ENCODE peak calls at places on chromosomes 6 and 20, in eight cellular contexts. E is A673, Y is COR-L47, W is WERI-Rb-1, H is AG20443, C is aorta, B is mucosa of descending colon, F is astrocyte of the spinal cord. N is an unnamed sample.

GRCh38 chr6:7204726-7205125 is 97.0 kb downstream of the RREB1 start:
- DNase-seq in H (peak), Y (no peak), F (no peak), W (no peak), B (no peak), C (no peak), E (no peak), N (no peak)

GRCh38 chr6:436308-437041 is 44.9 kb downstream of the IRF4 start:
- DNase-seq in H (peak), E (no peak), B (no peak), C (no peak), Y (no peak), W (no peak), F (peak), N (no peak)

GRCh38 chr6:106444777-106445507 is 84.4 kb downstream of the CRYBG1 start:
- DNase-seq in E (peak), H (peak), F (peak), Y (peak), B (no peak), W (peak), C (no peak), N (peak)

GRCh38 chr6:67914419-67914818 is 720.7 kb upstream of the ADGRB3 start:
- DNase-seq in Y (no peak), F (no peak), B (no peak), C (no peak), H (no peak), W (no peak), E (no peak), N (no peak)

GRCh38 chr6:148682990-148683389 is 63.8 kb upstream of the UST start:
- DNase-seq in H (no peak), E (no peak), C (no peak), F (no peak), B (no peak), W (no peak), Y (no peak), N (no peak)

GRCh38 chr6:21596379-21597242 is 3.1 kb downstream of the SOX4 start:
- DNase-seq in H (peak), F (peak), C (peak), B (peak), Y (peak), E (peak), W (peak), N (peak)

GRCh38 chr6:109877028-109877726 is 100.9 kb upstream of the GPR6 start:
- DNase-seq in W (no peak), Y (no peak), F (no peak), H (no peak), B (no peak), C (no peak), E (no peak), N (no peak)

GRCh38 chr6:10429638-10430427 is 15.0 kb upstream of the TFAP2A start:
- DNase-seq in E (peak), Y (peak), W (peak), C (no peak), F (no peak), H (peak), B (no peak), N (peak)

GRCh38 chr6:13427346-13427745 is 60.1 kb downstream of the GFOD1 start:
- DNase-seq in C (no peak), Y (no peak), W (no peak), B (no peak), H (no peak), F (no peak), E (no peak), N (no peak)

GRCh38 chr6:110874880-110875547 is 429 bp downstream of the AMD1 start:
- DNase-seq in C (peak), Y (no peak), B (peak), F (no peak), W (peak), H (peak), E (peak), N (peak)

GRCh38 chr6:72290620-72291019 is 331.2 kb upstream of the KCNQ5 start:
- DNase-seq in F (no peak), Y (no peak), C (no peak), W (no peak), E (no peak), H (no peak), B (no peak), N (no peak)

GRCh38 chr20:34797012-34797720 is 28.3 kb downstream of the NCOA6 start:
- DNase-seq in F (no peak), C (no peak), E (no peak), H (no peak), B (no peak), Y (no peak), W (no peak), N (no peak)

GRCh38 chr20:37728635-37728983 is 34.8 kb downstream of the CTNNBL1 start:
- DNase-seq in B (no peak), E (no peak), W (no peak), H (no peak), F (no peak), C (no peak), Y (no peak), N (no peak)

GRCh38 chr6:32741203-32741960 is at the start of gene HLA-DQA2:
- DNase-seq in Y (no peak), H (no peak), W (no peak), E (no peak), B (no peak), F (no peak), C (no peak), N (no peak)

GRCh38 chr6:19424853-19425252 is 412.3 kb upstream of the ID4 start:
- DNase-seq in H (no peak), C (no peak), B (no peak), W (no peak), F (no peak), E (no peak), Y (no peak), N (no peak)

GRCh38 chr6:14676084-14676483 is 558.5 kb downstream of the CD83 start:
- DNase-seq in H (peak), B (no peak), Y (no peak), F (peak), E (no peak), C (no peak), W (no peak), N (no peak)

GRCh38 chr6:98295776-98296175 is 538.6 kb upstream of the POU3F2 start:
- DNase-seq in F (no peak), Y (no peak), B (no peak), W (no peak), H (no peak), C (no peak), E (no peak), N (no peak)

GRCh38 chr6:33316603-33317417 is 734 bp downstream of the ZBTB22 start:
- DNase-seq in F (no peak), Y (no peak), C (no peak), H (no peak), B (peak), E (no peak), W (no peak), N (no peak)

GRCh38 chr6:169723200-169723909 is 945 bp downstream of the PHF10 start:
- DNase-seq in W (peak), E (peak), C (peak), H (peak), Y (peak), B (peak), F (peak), N (peak)

GRCh38 chr20:57686931-57687652 is 22.7 kb downstream of the PMEPA1 start:
- DNase-seq in C (no peak), H (no peak), W (no peak), B (no peak), Y (no peak), F (no peak), E (no peak), N (peak)

GRCh38 chr6:168124161-168124560 is 45.1 kb upstream of the FRMD1 start:
- DNase-seq in Y (no peak), H (no peak), F (no peak), W (no peak), B (no peak), E (no peak), C (no peak), N (no peak)

GRCh38 chr20:57883761-57884160 is 173.9 kb upstream of the PMEPA1 start:
- DNase-seq in F (no peak), W (no peak), H (no peak), E (no peak), B (no peak), C (no peak), Y (no peak), N (no peak)

GRCh38 chr6:21808551-21809181 is 215.1 kb downstream of the SOX4 start:
- DNase-seq in E (no peak), W (no peak), H (peak), C (peak), Y (no peak), B (peak), F (peak), N (peak)

GRCh38 chr6:167255918-167256553 is 35.1 kb upstream of the UNC93A start:
- DNase-seq in E (no peak), B (no peak), Y (no peak), F (no peak), C (no peak), W (no peak), H (no peak), N (no peak)

GRCh38 chr20:50237349-50237748 is 46.7 kb downstream of the CEBPB start:
- DNase-seq in H (no peak), F (no peak), E (no peak), W (no peak), Y (no peak), C (peak), B (no peak), N (no peak)

GRCh38 chr6:7156666-7157278 is 49.0 kb downstream of the RREB1 start:
- DNase-seq in Y (no peak), C (peak), H (peak), F (peak), E (peak), W (peak), B (no peak), N (no peak)

GRCh38 chr6:166633732-166634535 is 6.9 kb upstream of the RPS6KA2 start:
- DNase-seq in F (no peak), E (peak), C (peak), W (no peak), Y (no peak), H (peak), B (no peak), N (no peak)

GRCh38 chr6:82015526-82015925 is 232.0 kb downstream of the IBTK start:
- DNase-seq in F (no peak), W (no peak), H (no peak), B (no peak), Y (no peak), E (no peak), C (no peak), N (no peak)

GRCh38 chr6:21914121-21914973 is 320.8 kb downstream of the SOX4 start:
- DNase-seq in B (peak), F (no peak), C (peak), H (no peak), Y (peak), E (peak), W (no peak), N (peak)

GRCh38 chr20:34271961-34272360 is 30.7 kb downstream of the ASIP start:
- DNase-seq in F (peak), Y (no peak), W (no peak), B (no peak), E (no peak), C (no peak), H (peak), N (no peak)

GRCh38 chr20:23299673-23300050 is 50.9 kb upstream of the NXT1 start:
- DNase-seq in H (no peak), E (no peak), B (no peak), W (no peak), F (no peak), Y (no peak), C (no peak), N (no peak)

GRCh38 chr6:70668499-70668812 is 773 bp downstream of the SMAP1 start:
- DNase-seq in E (peak), H (no peak), C (no peak), W (no peak), B (no peak), Y (peak), F (no peak), N (no peak)

GRCh38 chr20:4637081-4637797 is 84.5 kb upstream of the PRND start:
- DNase-seq in Y (peak), W (peak), C (no peak), H (no peak), B (no peak), E (peak), F (no peak), N (no peak)

GRCh38 chr6:24874776-24875175 is 61.0 kb downstream of the RIPOR2 start:
- DNase-seq in W (no peak), F (no peak), E (no peak), B (no peak), Y (no peak), H (no peak), C (no peak), N (no peak)

GRCh38 chr6:132511159-132511835 is 1.6 kb downstream of the STX7 start:
- DNase-seq in E (no peak), H (no peak), F (no peak), W (no peak), B (no peak), C (peak), Y (no peak), N (peak)

N was measured in small intestine.